ENCODE peak calls at places on chromosome 14, in six cellular contexts. R is activated CD4-positive, alpha-beta T cell treated with anti-CD3 and anti-CD28 coated beads, Interleukin-2, amount 50 U/mL, for 24 hours; N is NCI-H1092 treated with DMSO at 0.1 percent for 48 hours; D is HuH-7; A is NCI-H1105; H is Karpas-422. C is an unnamed sample.

GRCh38 chr14:104827173-104828055 is 26.5 kb downstream of the ZBTB42 start:
- DNase-seq in H (peak; percentile 84), R (peak; percentile 27), D (peak; percentile 93), A (peak; percentile 83), N (peak; percentile 55), C (no peak)

GRCh38 chr14:77844802-77845201 is 44.9 kb downstream of the ADCK1 start:
- DNase-seq in A (no peak), R (no peak), N (no peak), H (no peak), D (no peak), C (no peak)

GRCh38 chr14:25090716-25091454 is 40.9 kb upstream of the STXBP6 start:
- DNase-seq in R (no peak), D (no peak), N (no peak), H (no peak), A (no peak), C (no peak)

GRCh38 chr14:96863327-96863985 is 66.3 kb downstream of the VRK1 start:
- DNase-seq in R (no peak), H (no peak), A (peak; percentile 9), D (no peak), N (peak; percentile 69), C (no peak)

GRCh38 chr14:80567905-80568512 is 356.7 kb upstream of the DIO2 start:
- DNase-seq in A (no peak), N (no peak), D (no peak), R (no peak), H (no peak), C (no peak)

GRCh38 chr14:33435911-33436310 is 497.2 kb downstream of the NPAS3 start:
- DNase-seq in D (no peak), H (no peak), A (no peak), N (no peak), R (no peak), C (no peak)

GRCh38 chr14:103973354-103973753 is 31.0 kb upstream of the RD3L start:
- DNase-seq in A (no peak), D (no peak), R (no peak), H (no peak), N (no peak), C (no peak)

GRCh38 chr14:61928300-61928699 is 166.1 kb downstream of the SNAPC1 start:
- DNase-seq in H (peak; percentile 66), D (no peak), N (no peak), R (no peak), A (no peak), C (no peak)

GRCh38 chr14:66624319-66624937 is 116.5 kb downstream of the GPHN start:
- DNase-seq in R (no peak), H (peak; percentile 84), N (peak; percentile 37), D (peak; percentile 13), A (peak; percentile 40), C (no peak)

GRCh38 chr14:68349900-68350323 is 443.0 kb downstream of the ZFP36L1 start:
- DNase-seq in R (no peak), A (no peak), N (peak; percentile 78), D (peak; percentile 77), H (no peak), C (no peak)

GRCh38 chr14:90643982-90644510 is 172.2 kb downstream of the TTC7B start:
- DNase-seq in H (no peak), D (no peak), A (no peak), N (no peak), R (no peak), C (no peak)

GRCh38 chr14:96192975-96193805 is 11.4 kb upstream of the BDKRB2 start:
- DNase-seq in D (no peak), R (no peak), A (no peak), H (no peak), N (no peak), C (no peak)

C was measured in CD14-positive monocyte.